ENCODE peak calls at places on chromosomes 12 and 14, in seven cellular contexts. P, A, R, T, E, N and Z are unnamed samples.

GRCh38 chr14:26163761-26164160 is 434.1 kb downstream of the NOVA1 start:
- DNase-seq in P (no peak), A (no peak), R (peak), T (no peak), E (peak), N (no peak), Z (no peak)

GRCh38 chr12:69027411-69027811 is 94.4 kb upstream of the CPM start:
- DNase-seq in P (no peak), A (no peak), R (no peak), T (no peak), E (peak), N (no peak), Z (no peak)

GRCh38 chr12:32265920-32266319 is 133.4 kb upstream of the FGD4 start:
- DNase-seq in P (no peak), A (no peak), R (no peak), T (no peak), E (no peak), N (no peak), Z (no peak)

GRCh38 chr12:69999561-69999960 is 174.5 kb downstream of the MYRFL start:
- DNase-seq in P (no peak), A (no peak), R (no peak), T (no peak), E (no peak), N (no peak), Z (no peak)

GRCh38 chr14:60722836-60723217 is 1.3 kb downstream of the SIX4 start:
- DNase-seq in P (no peak), A (no peak), R (peak), T (no peak), E (peak), N (peak), Z (no peak)

GRCh38 chr12:18323159-18323558 is 61.8 kb downstream of the PIK3C2G start:
- DNase-seq in P (no peak), A (no peak), R (no peak), T (no peak), E (no peak), N (no peak), Z (no peak)

GRCh38 chr12:58202933-58203713 is 261.8 kb downstream of the ATP23 start:
- DNase-seq in P (no peak), A (no peak), R (peak), T (no peak), E (peak), N (no peak), Z (no peak)

GRCh38 chr14:71668942-71669341 is 263.3 kb upstream of the RGS6 start:
- DNase-seq in P (no peak), A (no peak), R (no peak), T (no peak), E (no peak), N (no peak), Z (no peak)

GRCh38 chr14:95460647-95461478 is 55.6 kb downstream of the SYNE3 start:
- DNase-seq in P (no peak), A (no peak), R (peak), T (no peak), E (peak), N (peak), Z (no peak)

GRCh38 chr12:57528176-57528575 is 5.6 kb downstream of the MBD6 start:
- DNase-seq in P (no peak), A (no peak), R (no peak), T (no peak), E (no peak), N (no peak), Z (no peak)

GRCh38 chr12:111085100-111085499 is 164.7 kb upstream of the MYL2 start:
- DNase-seq in P (no peak), A (no peak), R (no peak), T (no peak), E (no peak), N (no peak), Z (no peak)